ENCODE peak calls at places on chromosomes 3 and 15, in seven cellular contexts. N is neural progenitor cell; Z is globus pallidus; L is posterior cingulate gyrus; W is iPS-NIHi11; K is activated gamma-delta T cell; U is stimulated activated CD4-positive, alpha-beta T cell treated with anti-CD3 and anti-CD28 coated beads, Interleukin-4, amount 100 ng/mL, for 48 hours. R is an unnamed sample.

GRCh38 chr3:29195055-29195454 is 85.8 kb upstream of the RBMS3 start:
- DNase-seq in U (no peak), W (peak), K (no peak), Z (no peak), N (no peak), L (no peak), R (peak)

GRCh38 chr15:29888651-29889050 is 66.4 kb upstream of the TJP1 start:
- DNase-seq in N (peak), W (peak), U (no peak), Z (peak), K (no peak), L (no peak), R (peak)

GRCh38 chr3:50587806-50588758 is 18.8 kb downstream of the HEMK1 start:
- DNase-seq in K (peak), U (peak), L (no peak), Z (no peak), W (no peak), N (no peak), R (no peak)

GRCh38 chr3:197029511-197030167 is at the start of gene MELTF:
- DNase-seq in K (peak), L (peak), W (peak), N (peak), U (peak), Z (peak), R (peak)

GRCh38 chr3:77746892-77747291 is 707.0 kb downstream of the ROBO2 start:
- DNase-seq in L (no peak), K (no peak), W (no peak), N (no peak), U (no peak), Z (no peak), R (no peak)

GRCh38 chr15:27042646-27043045 is 71.7 kb downstream of the GABRG3 start:
- DNase-seq in U (no peak), W (no peak), Z (no peak), L (no peak), N (no peak), K (no peak), R (no peak)

GRCh38 chr3:18423401-18424212 is 1.5 kb downstream of the SATB1 start:
- DNase-seq in Z (peak), N (peak), U (no peak), W (peak), L (peak), K (no peak), R (peak)

GRCh38 chr3:141830508-141830907 is 45.9 kb upstream of the ATP1B3 start:
- DNase-seq in W (no peak), U (no peak), K (no peak), L (no peak), Z (no peak), N (no peak), R (peak)

GRCh38 chr15:95655089-95655488 is 675.4 kb upstream of the NR2F2 start:
- DNase-seq in W (no peak), N (no peak), U (no peak), K (no peak), Z (no peak), L (no peak), R (no peak)